ENCODE peak calls at places on chromosome 2, in nine cellular contexts. One of them, this sample, is unnamed.

GRCh38 chr2:120225549-120226065 is 2.4 kb upstream of the TMEM185B start:
- DNase-seq in GM13976: no peak
- DNase-seq in astrocyte of the spinal cord: no peak
- DNase-seq in PC-9: no peak
- DNase-seq in Calu3: no peak
- DNase-seq in GM06990: no peak
- DNase-seq in A549: no peak
- DNase-seq in astrocyte: no peak
- DNase-seq in psoas muscle: peak; percentile 24
- DNase-seq in this sample: no peak

GRCh38 chr2:16257725-16258028 is 317.3 kb downstream of the MYCN start:
- DNase-seq in A549: no peak
- DNase-seq in astrocyte of the spinal cord: no peak
- DNase-seq in PC-9: no peak
- DNase-seq in GM13976: no peak
- DNase-seq in GM06990: no peak
- DNase-seq in Calu3: no peak
- DNase-seq in astrocyte: no peak
- DNase-seq in psoas muscle: no peak
- DNase-seq in this sample: no peak

GRCh38 chr2:143261986-143262784 is 133.0 kb downstream of the ARHGAP15 start:
- DNase-seq in psoas muscle: no peak
- DNase-seq in astrocyte: no peak
- DNase-seq in PC-9: no peak
- DNase-seq in GM13976: no peak
- DNase-seq in Calu3: no peak
- DNase-seq in GM06990: no peak
- DNase-seq in astrocyte of the spinal cord: no peak
- DNase-seq in A549: no peak
- DNase-seq in this sample: no peak

GRCh38 chr2:120227111-120227991 is 4.2 kb upstream of the TMEM185B start:
- DNase-seq in GM13976: no peak
- DNase-seq in astrocyte of the spinal cord: no peak
- DNase-seq in astrocyte: no peak
- DNase-seq in PC-9: no peak
- DNase-seq in psoas muscle: no peak
- DNase-seq in A549: no peak
- DNase-seq in Calu3: no peak
- DNase-seq in GM06990: no peak
- DNase-seq in this sample: no peak

GRCh38 chr2:131055169-131056065 is 37.8 kb downstream of the FAM168B start:
- DNase-seq in PC-9: no peak
- DNase-seq in GM06990: no peak
- DNase-seq in psoas muscle: no peak
- DNase-seq in A549: no peak
- DNase-seq in Calu3: no peak
- DNase-seq in GM13976: no peak
- DNase-seq in astrocyte: peak; percentile 65
- DNase-seq in astrocyte of the spinal cord: peak; percentile 26
- DNase-seq in this sample: no peak

GRCh38 chr2:108547606-108548005 is 13.3 kb downstream of the LIMS1 start:
- DNase-seq in A549: no peak
- DNase-seq in psoas muscle: no peak
- DNase-seq in astrocyte: no peak
- DNase-seq in Calu3: no peak
- DNase-seq in astrocyte of the spinal cord: no peak
- DNase-seq in GM06990: no peak
- DNase-seq in PC-9: no peak
- DNase-seq in GM13976: no peak
- DNase-seq in this sample: no peak

GRCh38 chr2:133241231-133241575 is 327.1 kb downstream of the NCKAP5 start:
- DNase-seq in GM13976: no peak
- DNase-seq in A549: no peak
- DNase-seq in astrocyte: peak; percentile 46
- DNase-seq in Calu3: no peak
- DNase-seq in psoas muscle: no peak
- DNase-seq in GM06990: no peak
- DNase-seq in astrocyte of the spinal cord: peak; percentile 41
- DNase-seq in PC-9: no peak
- DNase-seq in this sample: no peak

GRCh38 chr2:121524650-121525425 is 5.8 kb upstream of the RNU4ATAC start:
- DNase-seq in Calu3: no peak
- DNase-seq in psoas muscle: no peak
- DNase-seq in astrocyte of the spinal cord: no peak
- DNase-seq in GM13976: no peak
- DNase-seq in astrocyte: no peak
- DNase-seq in PC-9: no peak
- DNase-seq in GM06990: no peak
- DNase-seq in A549: no peak
- DNase-seq in this sample: no peak

GRCh38 chr2:65458999-65459398 is 26.6 kb upstream of the SPRED2 start:
- DNase-seq in psoas muscle: no peak
- DNase-seq in astrocyte of the spinal cord: no peak
- DNase-seq in astrocyte: peak; percentile 76
- DNase-seq in Calu3: no peak
- DNase-seq in GM06990: no peak
- DNase-seq in A549: no peak
- DNase-seq in PC-9: no peak
- DNase-seq in GM13976: no peak
- DNase-seq in this sample: no peak

GRCh38 chr2:124908411-124908810 is 883.3 kb downstream of the CNTNAP5 start:
- DNase-seq in psoas muscle: no peak
- DNase-seq in GM06990: no peak
- DNase-seq in GM13976: no peak
- DNase-seq in Calu3: no peak
- DNase-seq in astrocyte: peak; percentile 37
- DNase-seq in A549: no peak
- DNase-seq in PC-9: no peak
- DNase-seq in astrocyte of the spinal cord: peak; percentile 39
- DNase-seq in this sample: no peak

GRCh38 chr2:219469186-219469724 is 29.4 kb upstream of the GMPPA start:
- DNase-seq in astrocyte of the spinal cord: peak; percentile 53
- DNase-seq in Calu3: no peak
- DNase-seq in A549: peak; percentile 40
- DNase-seq in astrocyte: peak; percentile 72
- DNase-seq in GM13976: no peak
- DNase-seq in PC-9: no peak
- DNase-seq in psoas muscle: no peak
- DNase-seq in GM06990: no peak
- DNase-seq in this sample: no peak

GRCh38 chr2:176164184-176164802 is 7.2 kb downstream of the HOXD3 start:
- DNase-seq in GM06990: no peak
- DNase-seq in astrocyte of the spinal cord: no peak
- DNase-seq in Calu3: no peak
- DNase-seq in GM13976: no peak
- DNase-seq in A549: no peak
- DNase-seq in PC-9: no peak
- DNase-seq in astrocyte: peak; percentile 23
- DNase-seq in psoas muscle: no peak
- DNase-seq in this sample: no peak

GRCh38 chr2:238308177-238308576 is 12.1 kb upstream of the TRAF3IP1 start:
- DNase-seq in astrocyte of the spinal cord: no peak
- DNase-seq in psoas muscle: no peak
- DNase-seq in GM13976: no peak
- DNase-seq in Calu3: no peak
- DNase-seq in astrocyte: no peak
- DNase-seq in PC-9: no peak
- DNase-seq in A549: no peak
- DNase-seq in GM06990: no peak
- DNase-seq in this sample: no peak
- TF ChIP-seq CTCF in astrocyte of the spinal cord: peak; percentile 41
- TF ChIP-seq CTCF in psoas muscle: peak; percentile 54
- TF ChIP-seq CTCF in GM13976: peak; percentile 24
- TF ChIP-seq CTCF in Calu3: peak; percentile 23
- TF ChIP-seq CTCF in astrocyte: no peak
- TF ChIP-seq CTCF in PC-9: peak; percentile 62
- TF ChIP-seq CTCF in A549: peak; percentile 18
- TF ChIP-seq CTCF in GM06990: peak; percentile 40
- TF ChIP-seq CTCF in this sample: no peak

GRCh38 chr2:129233751-129234406 is 745.6 kb upstream of the RAB6C start:
- DNase-seq in astrocyte: no peak
- DNase-seq in astrocyte of the spinal cord: peak; percentile 5
- DNase-seq in GM06990: no peak
- DNase-seq in psoas muscle: no peak
- DNase-seq in A549: peak; percentile 10
- DNase-seq in Calu3: no peak
- DNase-seq in GM13976: peak; percentile 40
- DNase-seq in PC-9: no peak
- DNase-seq in this sample: no peak
- TF ChIP-seq CTCF in astrocyte: no peak
- TF ChIP-seq CTCF in astrocyte of the spinal cord: no peak
- TF ChIP-seq CTCF in GM06990: peak; percentile 31
- TF ChIP-seq CTCF in psoas muscle: no peak
- TF ChIP-seq CTCF in A549: no peak
- TF ChIP-seq CTCF in Calu3: no peak
- TF ChIP-seq CTCF in GM13976: no peak
- TF ChIP-seq CTCF in PC-9: no peak
- TF ChIP-seq CTCF in this sample: no peak

DNA sequence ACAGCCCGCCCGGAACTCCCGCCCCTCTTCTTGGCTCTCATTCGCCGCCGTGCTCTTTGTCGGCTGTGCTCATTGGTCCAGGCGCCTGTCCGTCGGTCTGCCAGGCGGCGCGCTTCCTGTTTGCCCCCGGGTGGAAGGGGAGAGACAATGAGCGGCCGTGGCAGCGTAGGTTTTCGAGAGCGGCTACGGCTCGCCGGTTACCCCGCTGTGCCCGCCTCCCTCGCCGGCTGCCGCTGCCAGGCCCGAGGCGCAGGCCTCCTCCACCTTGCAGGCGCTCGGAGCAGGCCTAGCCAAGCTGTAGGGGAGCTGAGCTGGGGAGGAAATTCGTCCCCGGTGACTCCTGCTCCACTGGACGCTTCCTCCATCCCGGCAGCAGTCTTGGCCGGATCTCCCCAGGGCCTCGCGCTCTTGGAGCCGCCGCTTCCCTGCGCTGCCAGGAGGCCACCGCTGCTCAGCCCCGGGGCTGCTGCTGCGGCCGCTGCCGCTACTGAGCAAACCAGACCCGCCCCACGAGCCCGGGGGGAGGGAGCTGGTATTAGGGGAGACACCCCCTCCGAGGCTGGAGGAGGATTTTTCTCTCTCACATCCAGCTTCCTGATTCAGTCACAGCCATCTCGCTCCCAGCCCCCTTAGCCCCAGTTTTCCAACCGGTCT is at the start of gene SP3:
- DNase-seq in astrocyte: peak; percentile 93
- DNase-seq in GM06990: peak; percentile 96
- DNase-seq in GM13976: peak; percentile 99
- DNase-seq in A549: peak; percentile 98
- DNase-seq in psoas muscle: peak; percentile 99
- DNase-seq in Calu3: peak; percentile 96
- DNase-seq in PC-9: peak; percentile 97
- DNase-seq in astrocyte of the spinal cord: peak; percentile 99
- DNase-seq in this sample: peak; percentile 88
- TF ChIP-seq CTCF in astrocyte: no peak
- TF ChIP-seq CTCF in GM06990: no peak
- TF ChIP-seq CTCF in GM13976: no peak
- TF ChIP-seq CTCF in A549: no peak
- TF ChIP-seq CTCF in psoas muscle: no peak
- TF ChIP-seq CTCF in Calu3: no peak
- TF ChIP-seq CTCF in PC-9: no peak
- TF ChIP-seq CTCF in astrocyte of the spinal cord: no peak
- TF ChIP-seq CTCF in this sample: no peak

GRCh38 chr2:126893153-126893552 is 5.5 kb upstream of the TEX51 start:
- DNase-seq in GM06990: no peak
- DNase-seq in astrocyte of the spinal cord: no peak
- DNase-seq in psoas muscle: no peak
- DNase-seq in Calu3: no peak
- DNase-seq in astrocyte: no peak
- DNase-seq in GM13976: no peak
- DNase-seq in A549: no peak
- DNase-seq in PC-9: no peak
- DNase-seq in this sample: no peak
- TF ChIP-seq CTCF in GM06990: no peak
- TF ChIP-seq CTCF in astrocyte of the spinal cord: no peak
- TF ChIP-seq CTCF in psoas muscle: no peak
- TF ChIP-seq CTCF in Calu3: no peak
- TF ChIP-seq CTCF in astrocyte: no peak
- TF ChIP-seq CTCF in GM13976: no peak
- TF ChIP-seq CTCF in A549: no peak
- TF ChIP-seq CTCF in PC-9: no peak
- TF ChIP-seq CTCF in this sample: no peak

This sample was measured in omental fat pad.